ENCODE peak calls at places on chromosomes 12 and 14, in four cellular contexts. L is BJ, A is SK-N-SH, W is stomach. Z is an unnamed sample.

GRCh38 chr12:54998958-54999510 is 14.5 kb upstream of the TESPA1 start:
- DNase-seq in L (no peak), A (no peak), W (no peak), Z (no peak)

GRCh38 chr12:12010277-12011031 is 60.3 kb upstream of the BCL2L14 start:
- DNase-seq in L (no peak), A (peak), W (no peak), Z (no peak)

GRCh38 chr12:126051611-126052107 is 986.4 kb downstream of the AACS start:
- DNase-seq in L (peak), A (no peak), W (no peak), Z (no peak)

GRCh38 chr14:57574617-57575288 is 81.1 kb upstream of the CCDC198 start:
- DNase-seq in L (no peak), A (no peak), W (no peak), Z (no peak)

GRCh38 chr12:111406474-111407370 is 999 bp downstream of the SH2B3 start:
- DNase-seq in L (no peak), A (peak), W (no peak), Z (no peak)

GRCh38 chr14:34224221-34224620 is 237.8 kb downstream of the SPTSSA start:
- DNase-seq in L (no peak), A (no peak), W (no peak), Z (no peak)

GRCh38 chr12:116332705-116333380 is 55.4 kb upstream of the MED13L start:
- DNase-seq in L (no peak), A (no peak), W (no peak), Z (no peak)

GRCh38 chr12:79409562-79409961 is 281.2 kb downstream of the PAWR start:
- DNase-seq in L (no peak), A (no peak), W (no peak), Z (no peak)

GRCh38 chr12:130184531-130185090 is 22.3 kb downstream of the FZD10 start:
- DNase-seq in L (no peak), A (no peak), W (no peak), Z (no peak)

GRCh38 chr14:76271371-76271770 is 104.6 kb upstream of the ESRRB start:
- DNase-seq in L (no peak), A (no peak), W (no peak), Z (peak)

DNA sequence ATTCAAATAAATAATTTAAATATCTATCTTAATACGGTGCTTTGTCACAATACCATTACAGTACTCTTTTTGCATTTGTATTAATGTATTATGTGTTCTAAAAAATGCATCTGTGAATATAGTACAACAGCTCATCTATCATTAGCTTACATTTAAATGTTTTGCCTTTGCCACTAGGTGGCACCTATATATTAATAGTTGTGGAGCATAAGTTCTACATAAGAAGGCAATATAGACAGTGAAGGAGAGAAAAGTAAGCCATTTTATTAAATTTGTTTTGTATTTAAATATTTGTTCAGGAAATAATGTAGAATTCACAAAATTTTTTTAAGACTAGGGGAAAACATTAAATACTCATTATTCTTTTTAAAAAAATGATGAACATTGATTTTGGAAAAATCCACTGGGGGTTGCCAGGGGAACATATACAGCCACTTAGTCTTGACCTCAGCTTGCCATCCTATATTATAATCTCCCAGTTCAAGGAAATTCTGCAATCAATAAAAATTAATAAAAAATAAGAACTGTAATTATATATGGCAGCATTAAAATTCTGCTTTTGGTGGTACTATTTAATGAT is 9.8 kb downstream of the CCER1 start:
- DNase-seq in L (no peak), A (peak), W (no peak), Z (no peak)
- TF ChIP-seq CTCF in L (peak), A (peak), W (peak), Z (peak)

GRCh38 chr12:67388331-67389163 is 119.4 kb downstream of the CAND1 start:
- DNase-seq in L (no peak), A (peak), W (no peak), Z (no peak)
- TF ChIP-seq CTCF in L (peak), A (peak), W (no peak), Z (peak)

GRCh38 chr14:101965145-101965531 is 765 bp downstream of the DYNC1H1 start:
- DNase-seq in L (no peak), A (peak), W (peak), Z (peak)

GRCh38 chr14:101962503-101962874 is 1.9 kb upstream of the DYNC1H1 start:
- DNase-seq in L (no peak), A (peak), W (peak), Z (peak)

GRCh38 chr14:101964297-101965144 is at the start of gene DYNC1H1:
- DNase-seq in L (no peak), A (peak), W (peak), Z (peak)

GRCh38 chr14:101963052-101963451 is 1.3 kb upstream of the DYNC1H1 start:
- DNase-seq in L (no peak), A (no peak), W (no peak), Z (no peak)

DNA sequence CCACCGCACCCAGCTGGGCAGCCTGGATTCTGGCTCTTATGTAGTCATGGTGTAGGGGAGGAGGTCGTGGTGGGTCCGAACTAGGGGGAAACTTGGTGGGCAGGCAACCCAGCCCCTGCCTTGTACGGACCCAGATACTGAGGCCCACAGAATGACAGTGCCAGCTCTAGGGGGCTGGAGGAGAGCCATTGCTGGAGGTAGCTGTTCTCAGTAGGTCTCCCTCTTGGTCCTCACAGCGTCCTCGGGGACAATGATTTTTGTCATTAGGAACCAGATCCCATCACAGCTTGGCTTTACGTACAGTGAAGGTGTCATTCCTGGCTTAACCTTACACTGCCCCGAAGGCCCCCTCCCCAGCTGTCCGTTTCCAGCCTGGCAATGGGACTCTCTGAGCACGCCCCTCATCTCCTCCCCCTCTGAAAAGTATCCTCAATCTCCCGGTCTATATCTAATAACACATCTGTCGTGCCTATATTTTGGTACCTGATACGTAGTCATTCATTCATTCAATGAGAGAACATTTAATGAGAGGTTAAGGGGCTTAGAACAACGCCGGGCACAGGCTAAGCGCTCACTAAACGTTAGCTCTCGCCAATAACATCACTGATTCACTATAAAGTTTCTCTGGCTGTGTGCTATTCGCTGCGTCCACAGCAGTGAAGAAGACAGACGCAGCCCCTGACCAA is 619 bp upstream of the DYNC1H1 start:
- DNase-seq in L (no peak), A (no peak), W (no peak), Z (no peak)
- TF ChIP-seq CTCF in L (no peak), A (no peak), W (no peak), Z (no peak)

DNA sequence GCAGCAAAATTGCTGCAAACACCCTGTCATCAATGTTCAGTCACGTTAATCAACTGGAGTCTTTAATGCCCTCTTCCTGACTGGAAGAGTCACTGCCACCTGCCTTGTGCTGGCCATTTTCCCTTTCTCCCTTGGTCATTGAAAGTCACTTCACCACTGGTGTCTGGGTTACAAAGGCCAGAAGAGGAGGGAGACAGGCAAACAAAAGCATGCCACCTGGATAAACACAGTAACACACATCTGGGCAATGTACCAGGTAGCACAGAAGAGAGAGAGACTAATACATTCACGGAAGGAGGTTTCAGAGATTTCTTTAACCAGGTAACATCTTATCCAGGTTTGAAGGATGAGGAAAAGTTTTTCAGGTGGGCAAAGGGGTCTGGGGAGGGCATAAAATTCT is 32.7 kb downstream of the GPHB5 start:
- DNase-seq in L (no peak), A (no peak), W (no peak), Z (no peak)
- TF ChIP-seq CTCF in L (no peak), A (no peak), W (no peak), Z (no peak)